ENCODE peak calls at places on chromosome 18, in nine cellular contexts. O is CD4-positive, alpha-beta T cell; G is MV-4-11; T is fibroblast of the aortic adventitia; I is stimulated activated CD4-positive, alpha-beta T cell treated with anti-CD3 and anti-CD28 coated beads, Interleukin-2, amount 100 ng/mL, for 4 hours; E is left ventricle myocardium inferior; N is Ammon's horn; D is right cardiac atrium; F is sciatic nerve. H is an unnamed sample.

GRCh38 chr18:32391126-32391525 is 79.6 kb downstream of the GAREM1 start:
- DNase-seq in O (no peak), G (peak; percentile 58), T (no peak), I (no peak), E (no peak), N (peak; percentile 45), D (peak; percentile 31), F (no peak), H (no peak)

GRCh38 chr18:3447035-3447894 is 2.7 kb upstream of the TGIF1 start:
- DNase-seq in O (peak; percentile 18), G (no peak), T (peak; percentile 92), I (no peak), E (peak; percentile 27), N (peak; percentile 60), D (peak; percentile 75), F (no peak), H (peak; percentile 74)

GRCh38 chr18:54357082-54357659 is 487 bp downstream of the STARD6 start:
- DNase-seq in O (no peak), G (no peak), T (no peak), I (no peak), E (no peak), N (peak; percentile 10), D (peak; percentile 16), F (no peak), H (peak; percentile 6)

GRCh38 chr18:58865009-58865345 is 300 bp downstream of the ZNF532 start:
- DNase-seq in O (no peak), G (no peak), T (no peak), I (no peak), E (no peak), N (no peak), D (no peak), F (no peak), H (no peak)

GRCh38 chr18:58105206-58105907 is 61.3 kb downstream of the NEDD4L start:
- DNase-seq in O (no peak), G (no peak), T (peak; percentile 15), I (no peak), E (no peak), N (peak; percentile 48), D (no peak), F (no peak), H (no peak)

GRCh38 chr18:44651453-44651852 is 29.2 kb upstream of the SETBP1 start:
- DNase-seq in O (no peak), G (no peak), T (peak; percentile 99), I (no peak), E (no peak), N (no peak), D (peak; percentile 59), F (no peak), H (peak; percentile 30)

GRCh38 chr18:35457140-35457704 is 40.5 kb downstream of the INO80C start:
- DNase-seq in O (no peak), G (no peak), T (peak; percentile 25), I (no peak), E (no peak), N (no peak), D (no peak), F (no peak), H (peak; percentile 33)

GRCh38 chr18:63850636-63851035 is 36.9 kb upstream of the SERPINB2 start:
- DNase-seq in O (no peak), G (no peak), T (no peak), I (no peak), E (no peak), N (no peak), D (no peak), F (no peak), H (no peak)

GRCh38 chr18:46156124-46156745 is 52.0 kb downstream of the HAUS1 start:
- DNase-seq in O (no peak), G (no peak), T (no peak), I (no peak), E (no peak), N (no peak), D (no peak), F (no peak), H (no peak)

GRCh38 chr18:58781627-58782194 is 83.0 kb upstream of the ZNF532 start:
- DNase-seq in O (peak; percentile 45), G (peak; percentile 72), T (peak; percentile 84), I (peak; percentile 50), E (peak; percentile 68), N (peak; percentile 93), D (peak; percentile 88), F (peak; percentile 87), H (peak; percentile 83)

GRCh38 chr18:55839350-55839749 is 251.4 kb upstream of the TCF4 start:
- DNase-seq in O (no peak), G (peak; percentile 97), T (peak; percentile 41), I (no peak), E (no peak), N (no peak), D (no peak), F (no peak), H (no peak)

GRCh38 chr18:14976736-14977430 is 228.9 kb downstream of the ANKRD30B start:
- DNase-seq in O (no peak), G (no peak), T (peak; percentile 49), I (no peak), E (no peak), N (no peak), D (no peak), F (no peak), H (peak; percentile 18)

GRCh38 chr18:77967071-77967470 is 717.4 kb downstream of the GALR1 start:
- DNase-seq in O (no peak), G (no peak), T (no peak), I (no peak), E (no peak), N (no peak), D (no peak), F (no peak), H (no peak)

GRCh38 chr18:59900222-59901128 is 679 bp downstream of the PMAIP1 start:
- DNase-seq in O (peak; percentile 39), G (peak; percentile 76), T (peak; percentile 72), I (peak; percentile 69), E (peak; percentile 23), N (peak; percentile 10), D (peak; percentile 50), F (no peak), H (peak; percentile 76)

GRCh38 chr18:623760-624620 is 27.2 kb downstream of the CLUL1 start:
- DNase-seq in O (peak; percentile 35), G (peak; percentile 35), T (peak; percentile 87), I (peak; percentile 51), E (peak; percentile 30), N (peak; percentile 90), D (peak; percentile 86), F (peak; percentile 77), H (peak; percentile 64)

GRCh38 chr18:50559750-50560680 is at the start of gene MAPK4:
- DNase-seq in O (no peak), G (no peak), T (peak; percentile 4), I (peak; percentile 8), E (peak; percentile 59), N (peak; percentile 34), D (peak; percentile 80), F (peak; percentile 60), H (no peak)

GRCh38 chr18:47566809-47567208 is 315.3 kb upstream of the SKOR2 start:
- DNase-seq in O (no peak), G (no peak), T (no peak), I (no peak), E (no peak), N (no peak), D (no peak), F (no peak), H (no peak)

GRCh38 chr18:49070552-49070951 is 119.8 kb upstream of the SMAD7 start:
- DNase-seq in O (no peak), G (no peak), T (no peak), I (no peak), E (no peak), N (no peak), D (no peak), F (no peak), H (no peak)

GRCh38 chr18:26088482-26088881 is 1.9 kb downstream of the SS18 start:
- DNase-seq in O (no peak), G (no peak), T (peak; percentile 21), I (no peak), E (no peak), N (peak; percentile 5), D (no peak), F (no peak), H (peak; percentile 40)

GRCh38 chr18:20971886-20972267 is 139.7 kb downstream of the ROCK1 start:
- DNase-seq in O (no peak), G (peak; percentile 25), T (peak; percentile 37), I (no peak), E (no peak), N (no peak), D (no peak), F (no peak), H (peak; percentile 42)

GRCh38 chr18:48371854-48372598 is 37.2 kb downstream of the ZBTB7C start:
- DNase-seq in O (no peak), G (no peak), T (no peak), I (no peak), E (no peak), N (no peak), D (no peak), F (no peak), H (no peak)

GRCh38 chr18:21141678-21142422 is 30.2 kb upstream of the ROCK1 start:
- DNase-seq in O (no peak), G (peak; percentile 30), T (peak; percentile 60), I (no peak), E (no peak), N (no peak), D (no peak), F (no peak), H (no peak)